ENCODE peak calls at places on chromosomes 1 and 21, in ten cellular contexts. H is HepG2, Y is prostate gland, U is esophagus muscularis mucosa, I is esophagus squamous epithelium, D is nephron progenitor cell, G is neural crest cell, W is omental fat pad, C is GM06990, P is brain microvascular endothelial cell. R is an unnamed sample.

GRCh38 chr1:246811985-246812384 is 87.8 kb downstream of the SCCPDH start:
- DNase-seq in H (no peak), Y (no peak), U (no peak), I (no peak), D (no peak), G (no peak), W (no peak), C (no peak), P (no peak), R (no peak)

GRCh38 chr1:155976913-155977606 is 1.3 kb downstream of the ARHGEF2 start:
- DNase-seq in H (no peak), Y (no peak), U (no peak), I (no peak), D (no peak), G (no peak), W (no peak), C (no peak), P (no peak), R (no peak)

GRCh38 chr1:54464477-54465146 is 58.4 kb upstream of the SSBP3 start:
- DNase-seq in H (no peak), Y (no peak), U (no peak), I (no peak), D (peak), G (no peak), W (no peak), C (no peak), P (no peak), R (no peak)

GRCh38 chr1:155909894-155910293 is 1.3 kb downstream of the RIT1 start:
- DNase-seq in H (no peak), Y (peak), U (no peak), I (no peak), D (no peak), G (no peak), W (no peak), C (no peak), P (peak), R (peak)

GRCh38 chr1:34199927-34200326 is 23.2 kb downstream of the C1orf94 start:
- DNase-seq in H (peak), Y (no peak), U (no peak), I (no peak), D (no peak), G (no peak), W (no peak), C (no peak), P (no peak), R (peak)

GRCh38 chr1:233114159-233114558 is 163.7 kb downstream of the NTPCR start:
- DNase-seq in H (no peak), Y (no peak), U (no peak), I (no peak), D (no peak), G (no peak), W (no peak), C (no peak), P (peak), R (peak)

GRCh38 chr1:198480876-198481275 is 59.6 kb downstream of the ATP6V1G3 start:
- DNase-seq in H (no peak), Y (no peak), U (no peak), I (no peak), D (no peak), G (no peak), W (no peak), C (no peak), P (no peak), R (no peak)

GRCh38 chr1:162753998-162754585 is 36.4 kb upstream of the HSD17B7 start:
- DNase-seq in H (no peak), Y (no peak), U (no peak), I (no peak), D (no peak), G (no peak), W (no peak), C (no peak), P (no peak), R (no peak)

GRCh38 chr1:91774520-91775203 is 111.3 kb downstream of the TGFBR3 start:
- DNase-seq in H (no peak), Y (no peak), U (no peak), I (no peak), D (no peak), G (no peak), W (no peak), C (no peak), P (peak), R (no peak)

GRCh38 chr1:236495359-236496120 is 28.2 kb upstream of the LGALS8 start:
- DNase-seq in H (peak), Y (no peak), U (no peak), I (no peak), D (no peak), G (no peak), W (no peak), C (no peak), P (no peak), R (no peak)

GRCh38 chr1:154729598-154729997 is 121.6 kb upstream of the ADAR start:
- DNase-seq in H (no peak), Y (no peak), U (no peak), I (no peak), D (no peak), G (no peak), W (no peak), C (no peak), P (no peak), R (no peak)

GRCh38 chr1:225450491-225451191 is 22.8 kb upstream of the LBR start:
- DNase-seq in H (peak), Y (no peak), U (no peak), I (no peak), D (no peak), G (no peak), W (no peak), C (no peak), P (no peak), R (no peak)

GRCh38 chr1:48688102-48688760 is 88.5 kb downstream of the BEND5 start:
- DNase-seq in H (no peak), Y (no peak), U (no peak), I (no peak), D (no peak), G (no peak), W (no peak), C (no peak), P (no peak), R (peak)

GRCh38 chr21:34886554-34887385 is 162.3 kb downstream of the RUNX1 start:
- DNase-seq in H (no peak), Y (no peak), U (peak), I (no peak), D (peak), G (peak), W (no peak), C (peak), P (no peak), R (no peak)

GRCh38 chr1:11761988-11762406 is at the start of gene C1orf167:
- DNase-seq in H (no peak), Y (no peak), U (no peak), I (no peak), D (peak), G (peak), W (no peak), C (no peak), P (no peak), R (no peak)

GRCh38 chr1:21935891-21936365 is 1.2 kb downstream of the HSPG2 start:
- DNase-seq in H (no peak), Y (no peak), U (no peak), I (no peak), D (no peak), G (no peak), W (no peak), C (no peak), P (no peak), R (peak)

GRCh38 chr1:228108055-228108690 is 926 bp downstream of the MRPL55 start:
- DNase-seq in H (no peak), Y (no peak), U (no peak), I (no peak), D (no peak), G (no peak), W (no peak), C (no peak), P (no peak), R (no peak)

GRCh38 chr1:60066001-60066400 is 7.6 kb downstream of the C1orf87 start:
- DNase-seq in H (no peak), Y (no peak), U (no peak), I (no peak), D (no peak), G (no peak), W (no peak), C (no peak), P (peak), R (no peak)

GRCh38 chr1:64877151-64877550 is 89.2 kb downstream of the JAK1 start:
- DNase-seq in H (no peak), Y (no peak), U (no peak), I (no peak), D (no peak), G (no peak), W (no peak), C (no peak), P (no peak), R (no peak)

GRCh38 chr1:10087210-10087609 is 54.5 kb downstream of the UBE4B start:
- DNase-seq in H (no peak), Y (no peak), U (no peak), I (no peak), D (no peak), G (no peak), W (no peak), C (no peak), P (no peak), R (no peak)

GRCh38 chr1:119001181-119002018 is 13.3 kb upstream of the TBX15 start:
- DNase-seq in H (no peak), Y (no peak), U (no peak), I (no peak), D (no peak), G (no peak), W (no peak), C (no peak), P (no peak), R (peak)

GRCh38 chr1:9400425-9401079 is 107.9 kb downstream of the SPSB1 start:
- DNase-seq in H (peak), Y (no peak), U (no peak), I (no peak), D (no peak), G (no peak), W (no peak), C (peak), P (no peak), R (peak)

GRCh38 chr1:45304311-45305081 is 22.2 kb upstream of the HPDL start:
- DNase-seq in H (peak), Y (peak), U (peak), I (no peak), D (no peak), G (no peak), W (no peak), C (peak), P (no peak), R (peak)

GRCh38 chr1:240237305-240237721 is 145.6 kb downstream of the FMN2 start:
- DNase-seq in H (no peak), Y (no peak), U (no peak), I (no peak), D (no peak), G (no peak), W (no peak), C (no peak), P (peak), R (no peak)

GRCh38 chr1:119140177-119141019 is at the start of gene WARS2:
- DNase-seq in H (peak), Y (peak), U (peak), I (peak), D (peak), G (peak), W (peak), C (peak), P (peak), R (peak)

GRCh38 chr1:29331731-29332130 is 95.4 kb downstream of the PTPRU start:
- DNase-seq in H (no peak), Y (no peak), U (no peak), I (no peak), D (no peak), G (no peak), W (no peak), C (no peak), P (no peak), R (no peak)

GRCh38 chr1:162421258-162422194 is 9.6 kb upstream of the SH2D1B start:
- DNase-seq in H (no peak), Y (no peak), U (no peak), I (no peak), D (no peak), G (no peak), W (no peak), C (no peak), P (no peak), R (no peak)

GRCh38 chr1:201466492-201466891 is 2.5 kb downstream of the PHLDA3 start:
- DNase-seq in H (no peak), Y (no peak), U (no peak), I (no peak), D (no peak), G (no peak), W (no peak), C (no peak), P (no peak), R (peak)

GRCh38 chr1:170375082-170375733 is 156.8 kb upstream of the GORAB start:
- DNase-seq in H (no peak), Y (no peak), U (no peak), I (no peak), D (no peak), G (no peak), W (no peak), C (no peak), P (no peak), R (no peak)

GRCh38 chr1:152926091-152926490 is 17.7 kb downstream of the IVL start:
- DNase-seq in H (peak), Y (no peak), U (no peak), I (no peak), D (no peak), G (no peak), W (no peak), C (no peak), P (no peak), R (no peak)

GRCh38 chr1:236009193-236009592 is 55.7 kb downstream of the NID1 start:
- DNase-seq in H (no peak), Y (no peak), U (no peak), I (no peak), D (no peak), G (no peak), W (no peak), C (no peak), P (no peak), R (no peak)

GRCh38 chr1:199855580-199855979 is 171.9 kb upstream of the NR5A2 start:
- DNase-seq in H (no peak), Y (no peak), U (no peak), I (no peak), D (no peak), G (no peak), W (no peak), C (no peak), P (peak), R (no peak)

GRCh38 chr1:15254521-15254920 is 7.5 kb downstream of the FHAD1 start:
- DNase-seq in H (no peak), Y (no peak), U (no peak), I (no peak), D (no peak), G (no peak), W (no peak), C (no peak), P (no peak), R (no peak)

GRCh38 chr1:64001038-64001437 is 202.4 kb upstream of the UBE2U start:
- DNase-seq in H (no peak), Y (no peak), U (no peak), I (no peak), D (no peak), G (no peak), W (no peak), C (no peak), P (no peak), R (no peak)

GRCh38 chr1:43622471-43622870 is 27.5 kb upstream of the KDM4A start:
- DNase-seq in H (no peak), Y (no peak), U (no peak), I (no peak), D (no peak), G (no peak), W (no peak), C (no peak), P (peak), R (no peak)

GRCh38 chr21:40847956-40848355 is 998 bp upstream of the DSCAM start:
- DNase-seq in H (no peak), Y (no peak), U (peak), I (no peak), D (no peak), G (no peak), W (no peak), C (no peak), P (no peak), R (no peak)

GRCh38 chr1:24253569-24253968 is 65.6 kb upstream of the GRHL3 start:
- DNase-seq in H (no peak), Y (no peak), U (no peak), I (no peak), D (no peak), G (no peak), W (no peak), C (no peak), P (no peak), R (no peak)
- TF ChIP-seq CTCF in H (peak), Y (no peak), U (no peak), I (no peak), D (no peak), G (no peak), W (no peak), C (peak), P (no peak), R (no peak)

DNA sequence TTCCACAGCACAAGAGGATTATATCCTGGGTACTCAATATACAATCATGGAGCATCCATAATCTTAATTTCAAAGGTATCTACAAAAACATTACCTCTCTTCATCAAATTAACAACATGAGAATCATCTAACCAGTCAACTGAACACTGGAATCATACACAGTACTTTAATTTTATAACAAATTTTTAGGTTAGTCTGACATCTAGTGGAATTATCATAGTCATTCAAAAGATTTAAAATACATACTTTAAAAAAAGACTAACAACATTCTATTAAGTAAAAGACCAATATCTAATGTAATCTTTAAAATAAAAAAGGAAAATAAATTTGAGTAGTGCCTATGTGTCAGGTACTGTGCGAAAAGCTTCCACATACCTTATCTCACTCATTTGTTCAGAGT is 16.8 kb upstream of the SH3GLB1 start:
- DNase-seq in H (no peak), Y (no peak), U (no peak), I (no peak), D (no peak), G (no peak), W (no peak), C (no peak), P (no peak), R (no peak)
- TF ChIP-seq CTCF in H (no peak), Y (no peak), U (no peak), I (peak), D (no peak), G (peak), W (no peak), C (no peak), P (no peak), R (no peak)

GRCh38 chr1:16393255-16394177 is 26.5 kb downstream of the SZRD1 start:
- DNase-seq in H (no peak), Y (no peak), U (no peak), I (no peak), D (no peak), G (no peak), W (no peak), C (no peak), P (no peak), R (no peak)
- TF ChIP-seq CTCF in H (no peak), Y (no peak), U (no peak), I (no peak), D (no peak), G (no peak), W (no peak), C (no peak), P (no peak), R (no peak)

DNA sequence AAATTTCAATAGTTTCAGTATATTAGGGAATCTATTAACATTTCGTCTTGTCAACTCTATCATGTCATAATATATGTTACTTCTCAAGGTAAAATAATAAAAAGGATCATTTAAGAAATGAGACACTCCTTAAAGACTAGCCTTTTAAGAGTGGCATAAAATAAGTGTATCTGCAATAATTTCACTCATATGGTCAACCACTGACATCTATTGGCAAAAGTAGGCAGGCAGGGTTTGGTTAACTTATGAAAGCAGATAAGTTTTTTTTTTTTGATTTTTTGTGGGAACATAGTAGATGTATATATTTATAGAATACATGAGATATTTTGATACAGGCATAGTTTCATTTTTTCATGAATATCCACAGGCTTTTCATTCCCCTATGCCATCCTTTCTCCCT is 5.5 kb upstream of the RGS21 start:
- DNase-seq in H (peak), Y (no peak), U (no peak), I (no peak), D (no peak), G (no peak), W (no peak), C (no peak), P (peak), R (peak)
- TF ChIP-seq CTCF in H (peak), Y (no peak), U (peak), I (no peak), D (no peak), G (peak), W (no peak), C (peak), P (peak), R (peak)

GRCh38 chr1:220990417-220991337 is 111.4 kb downstream of the HLX start:
- DNase-seq in H (peak), Y (no peak), U (no peak), I (no peak), D (no peak), G (no peak), W (no peak), C (no peak), P (peak), R (no peak)
- TF ChIP-seq CTCF in H (no peak), Y (no peak), U (no peak), I (no peak), D (no peak), G (no peak), W (no peak), C (no peak), P (peak), R (no peak)

R was measured in Calu3.